ENCODE peak calls at places on chromosomes 11 and 22, in six cellular contexts. D, C, A, E, F and P are unnamed samples. For H3K4me1, the result is how much of the 10 kb centered on the place peaks cover.

GRCh38 chr11:13692172-13692571 is 23.7 kb downstream of the FAR1 start:
- DNase-seq in E (no peak), F (no peak), D (no peak), A (peak), C (no peak), P (no peak)

GRCh38 chr22:32202539-32203180 is 2.2 kb downstream of the RFPL2 start:
- DNase-seq in F (peak), D (peak), C (peak), A (peak), E (peak), P (peak)

GRCh38 chr11:60899021-60899936 is 7.1 kb downstream of the PRPF19 start:
- DNase-seq in C (peak), D (peak), F (peak), A (peak), E (peak), P (peak)

GRCh38 chr11:92269021-92269420 is 44.4 kb downstream of the FAT3 start:
- DNase-seq in D (peak), F (no peak), A (peak), E (peak), C (no peak), P (peak)

GRCh38 chr11:67416416-67417335 is 1.2 kb downstream of the CARNS1 start:
- DNase-seq in F (no peak), D (no peak), A (no peak), C (no peak), E (no peak), P (no peak)

GRCh38 chr11:68380786-68381622 is 68.6 kb downstream of the LRP5 start:
- DNase-seq in F (no peak), D (peak), C (no peak), A (no peak), E (no peak), P (peak)

GRCh38 chr11:73875840-73876239 is 806 bp downstream of the COA4 start:
- DNase-seq in D (no peak), E (no peak), A (no peak), C (no peak), F (no peak), P (peak)

GRCh38 chr11:75474878-75475766 is 42.1 kb upstream of the KLHL35 start:
- DNase-seq in D (peak), E (no peak), C (peak), F (peak), A (no peak), P (peak)

GRCh38 chr11:2898366-2899079 is 12.9 kb upstream of the CDKN1C start:
- DNase-seq in E (no peak), A (peak), F (no peak), C (no peak), D (peak), P (peak)

GRCh38 chr11:112219476-112220232 is 6.6 kb upstream of the PTS start:
- DNase-seq in E (peak), D (peak), A (peak), C (peak), F (no peak), P (peak)

GRCh38 chr11:125053167-125053566 is 9.9 kb upstream of the SLC37A2 start:
- DNase-seq in D (no peak), A (no peak), F (no peak), C (no peak), E (no peak), P (no peak)

GRCh38 chr11:113553235-113553634 is 78.0 kb upstream of the DRD2 start:
- DNase-seq in A (peak), F (no peak), D (peak), C (peak), E (peak), P (peak)

GRCh38 chr22:49052023-49052538 is 775.6 kb downstream of the BRD1 start:
- DNase-seq in A (no peak), F (no peak), C (peak), E (no peak), D (no peak), P (no peak)

GRCh38 chr11:69242583-69242940 is 51.4 kb upstream of the MYEOV start:
- DNase-seq in E (no peak), C (peak), F (no peak), D (no peak), A (no peak), P (no peak)

GRCh38 chr22:35732116-35732515 is 14.4 kb downstream of the APOL5 start:
- DNase-seq in E (no peak), F (no peak), D (no peak), A (no peak), C (no peak), P (no peak)

GRCh38 chr11:13280777-13281176 is 3.2 kb downstream of the BMAL1 start:
- DNase-seq in C (no peak), D (no peak), F (no peak), A (no peak), E (no peak), P (no peak)

GRCh38 chr11:43674566-43674965 is 6.0 kb upstream of the HSD17B12 start:
- DNase-seq in A (no peak), F (no peak), D (no peak), C (no peak), E (no peak), P (no peak)

GRCh38 chr11:17986007-17986710 is 26.7 kb downstream of the SERGEF start:
- DNase-seq in E (no peak), D (peak), C (no peak), F (no peak), A (no peak), P (no peak)

DNA sequence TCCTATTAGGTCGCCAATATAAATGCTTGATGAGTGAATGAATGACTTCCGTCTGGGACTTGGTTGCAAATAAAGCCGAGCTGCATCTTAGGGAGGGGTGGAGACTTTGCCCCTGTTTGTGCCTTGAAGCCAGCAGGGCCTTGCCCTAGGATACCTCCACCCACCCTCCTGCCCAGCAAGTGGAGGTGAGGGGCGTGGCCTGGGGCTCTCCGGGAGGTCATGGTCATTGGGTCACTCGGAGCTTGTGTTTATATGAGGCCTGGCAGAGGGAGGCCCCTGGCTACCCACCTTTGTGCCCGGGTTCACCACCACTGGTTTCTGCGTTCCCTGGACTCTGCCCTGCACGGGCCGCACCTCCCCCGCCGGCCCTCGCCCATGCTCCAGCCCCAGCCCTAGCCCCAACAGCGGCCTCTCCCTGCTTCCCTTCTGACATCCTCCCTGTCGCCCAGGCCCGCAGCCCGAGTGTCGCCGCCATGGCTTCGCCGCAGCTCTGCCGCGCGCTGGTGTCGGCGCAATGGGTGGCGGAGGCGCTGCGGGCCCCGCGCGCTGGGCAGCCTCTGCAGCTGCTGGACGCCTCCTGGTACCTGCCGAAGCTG is 4.3 kb downstream of the MPST start:
- DNase-seq in C (no peak), A (no peak), F (no peak), D (no peak), E (no peak), P (no peak)
- H3K4me1 ChIP-seq in C (under half), A (under half), F (under half), D (under half), E (under half), P (under half)

GRCh38 chr11:134502153-134502550 is 90.1 kb upstream of the B3GAT1 start:
- DNase-seq in F (no peak), A (no peak), C (no peak), E (no peak), D (no peak), P (no peak)
- H4K91ac ChIP-seq in F (peak), A (no peak), C (no peak), E (no peak), D (no peak), P (no peak)

DNA sequence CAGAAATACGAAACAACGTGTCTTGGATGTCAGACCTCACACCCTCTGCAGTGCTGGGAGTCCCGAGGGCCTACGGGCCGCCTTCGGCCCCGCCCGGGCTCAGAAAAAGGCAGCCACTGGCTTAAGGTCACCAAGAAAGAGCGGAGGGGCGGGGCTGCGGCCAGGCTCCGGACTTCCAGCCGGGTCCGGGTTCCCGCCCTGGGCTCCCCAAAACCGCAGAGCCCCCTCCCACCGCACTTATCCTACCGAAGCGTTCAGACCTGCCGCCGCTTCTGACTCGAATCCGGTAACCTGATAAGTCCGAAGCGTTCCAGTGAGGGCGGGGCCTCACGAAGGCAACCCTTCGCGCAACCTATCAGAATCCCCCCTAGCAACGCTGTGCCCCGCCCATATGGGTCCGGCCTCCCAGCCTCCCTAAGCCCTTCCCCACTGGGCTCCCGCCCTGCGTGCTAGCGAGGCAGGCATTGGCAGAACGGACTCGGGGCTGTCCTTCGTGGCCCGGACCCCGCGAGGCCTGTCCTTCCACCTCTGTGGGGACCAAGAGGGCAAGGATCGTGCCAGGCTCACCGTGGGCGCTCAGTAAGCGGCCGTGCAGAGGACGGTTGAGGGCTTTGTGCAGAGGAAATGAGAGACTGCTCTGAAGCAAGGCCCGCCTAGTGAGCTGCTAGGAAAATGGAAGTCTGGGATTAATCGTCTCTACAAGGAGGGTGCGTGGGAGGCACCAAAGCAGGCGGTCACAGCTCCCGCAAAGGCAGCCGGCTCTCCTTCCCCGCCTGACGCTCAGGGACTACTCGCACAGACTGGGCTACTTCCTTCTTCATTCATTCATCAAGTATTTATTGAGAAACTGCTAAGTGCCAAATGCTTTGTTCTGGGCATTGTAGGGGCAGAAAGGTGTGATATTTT is at the start of gene NAGA:
- DNase-seq in C (peak), A (peak), F (peak), D (peak), E (peak), P (peak)
- H3K4me1 ChIP-seq in C (under half), A (under half), F (under half), D (under half), E (under half), P (under half)

DNA sequence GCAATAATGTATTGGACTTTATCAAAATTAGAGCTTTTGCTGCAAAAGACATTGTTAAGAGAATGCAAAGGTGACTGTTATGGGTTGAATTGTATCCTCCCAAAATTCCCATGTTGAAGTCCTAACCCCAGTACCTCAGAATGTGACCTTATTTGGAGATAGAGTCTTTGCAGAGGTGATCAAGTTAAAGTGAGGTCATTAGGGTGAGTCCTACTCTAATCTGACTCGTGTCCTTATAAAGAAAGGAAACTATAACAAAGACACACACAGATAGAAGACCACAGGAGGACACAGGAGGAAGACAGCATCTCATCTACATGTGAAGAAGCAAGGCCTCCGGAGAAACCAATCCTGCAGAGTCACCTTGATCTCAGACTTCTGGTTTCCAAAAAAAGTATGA is 1011.2 kb downstream of the TBC1D22A start:
- DNase-seq in C (no peak), A (no peak), F (no peak), D (no peak), E (no peak), P (no peak)
- H4K91ac ChIP-seq in C (no peak), A (no peak), F (no peak), D (no peak), E (no peak), P (no peak)

DNA sequence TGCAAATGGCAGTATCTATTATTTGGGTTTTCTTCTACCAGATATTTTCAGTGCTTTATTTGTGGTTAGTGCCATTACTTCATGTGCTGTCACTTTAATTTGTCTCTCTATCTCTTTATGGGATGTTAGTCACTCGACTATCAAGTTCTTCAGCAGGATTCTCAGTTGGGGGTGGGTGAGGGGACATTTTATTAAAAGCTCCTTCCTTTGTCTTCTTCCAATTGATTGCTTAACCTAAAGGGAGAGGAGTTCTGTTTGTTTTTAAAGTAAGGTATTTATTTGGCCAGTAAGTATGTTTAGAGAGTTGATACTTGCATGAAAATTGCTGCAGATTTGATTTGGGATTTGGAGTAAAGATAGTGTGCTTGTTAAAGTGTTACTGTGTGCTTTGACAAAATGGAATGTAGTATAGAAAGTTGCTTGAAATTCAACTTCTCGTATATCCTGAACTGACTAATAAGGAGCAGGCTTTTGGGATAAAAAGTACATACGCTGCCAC is 10.2 kb downstream of the YAP1 start:
- DNase-seq in E (no peak), A (no peak), C (no peak), F (no peak), D (peak), P (peak)
- H3K4me1 ChIP-seq in E (under half), A (under half), C (under half), F (under half), D (under half), P (under half)

GRCh38 chr22:45923812-45924211 is 53.1 kb downstream of the WNT7B start:
- DNase-seq in E (no peak), C (no peak), A (no peak), D (no peak), F (no peak), P (no peak)
- H4K91ac ChIP-seq in E (no peak), C (no peak), A (no peak), D (no peak), F (no peak), P (no peak)

GRCh38 chr11:64723907-64724862 is 1.2 kb upstream of the NRXN2 start:
- DNase-seq in D (no peak), F (no peak), A (no peak), E (no peak), C (no peak), P (no peak)
- H3K4me1 ChIP-seq in D (under half), F (under half), A (under half), E (under half), C (under half), P (under half)

GRCh38 chr11:131169057-131169456 is 201.4 kb upstream of the NTM start:
- DNase-seq in C (no peak), F (no peak), A (no peak), D (no peak), E (no peak), P (no peak)

DNA sequence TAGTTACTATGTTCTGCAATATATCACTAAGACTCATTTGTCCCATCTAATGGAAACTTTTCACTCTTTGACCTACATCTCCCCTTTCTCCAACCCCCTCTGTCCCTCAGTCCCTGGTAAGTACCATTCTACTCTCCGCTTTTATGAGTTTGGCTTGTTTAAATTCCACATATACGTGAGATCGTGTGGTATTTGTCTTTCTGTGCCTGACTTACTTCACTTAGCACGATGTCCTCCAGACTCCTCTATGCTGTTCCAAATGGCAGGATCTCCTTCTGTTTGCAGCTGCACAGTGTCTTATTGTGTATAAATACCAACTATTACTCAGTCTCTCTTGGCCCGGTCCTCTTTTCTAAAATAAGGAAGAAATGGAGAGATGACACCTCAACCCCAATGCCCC is 205.4 kb upstream of the NTM start:
- DNase-seq in D (no peak), F (no peak), A (no peak), E (no peak), C (no peak), P (no peak)
- H4K91ac ChIP-seq in D (no peak), F (no peak), A (no peak), E (no peak), C (no peak), P (no peak)